ENCODE peak calls at places on chromosomes 4 and X, in nine cellular contexts. T is GM12865, R is cardiac muscle cell, Z is left ventricle myocardium inferior, O is fibroblast of the aortic adventitia, H is GM13977, Y is fibroblast of mammary gland, A is cardiac fibroblast, V is left lung. Q is an unnamed sample.

GRCh38 chr4:75844151-75844662 is 58.0 kb downstream of the PPEF2 start:
- DNase-seq in T (no peak), Z (no peak), A (peak), V (no peak), R (peak), Y (peak), H (no peak), O (peak), Q (no peak)

GRCh38 chr4:5237086-5237485 is 185.8 kb downstream of the STK32B start:
- DNase-seq in T (no peak), H (no peak), Z (no peak), Y (no peak), O (no peak), R (no peak), V (no peak), A (no peak), Q (no peak)

GRCh38 chr4:31995943-31996901 is 1276.1 kb downstream of the PCDH7 start:
- DNase-seq in O (no peak), Z (no peak), V (no peak), R (no peak), T (no peak), H (no peak), Y (no peak), A (no peak), Q (no peak)

GRCh38 chr4:120915311-120915710 is 7.2 kb downstream of the PRDM5 start:
- DNase-seq in O (no peak), V (no peak), Y (no peak), T (no peak), A (no peak), Z (no peak), R (no peak), H (no peak), Q (no peak)

GRCh38 chr4:6245246-6246169 is 24.1 kb upstream of the WFS1 start:
- DNase-seq in V (no peak), A (peak), O (no peak), H (no peak), T (no peak), Z (peak), R (peak), Y (no peak), Q (no peak)

GRCh38 chr4:168615294-168615693 is 118.4 kb downstream of the PALLD start:
- DNase-seq in Z (no peak), R (peak), Y (peak), O (peak), T (no peak), V (no peak), H (no peak), A (peak), Q (no peak)

GRCh38 chrX:134671207-134671750 is 13.0 kb upstream of the PLAC1 start:
- DNase-seq in O (no peak), A (peak), V (no peak), Y (no peak), H (no peak), Z (no peak), T (no peak), R (no peak), Q (peak)

GRCh38 chr4:95549246-95550138 is 719 bp upstream of the UNC5C start:
- DNase-seq in O (peak), Z (peak), T (peak), A (peak), H (peak), R (peak), V (no peak), Y (no peak), Q (no peak)

GRCh38 chr4:129806986-129807385 is 711.0 kb downstream of the C4orf33 start:
- DNase-seq in Z (no peak), O (no peak), T (no peak), V (no peak), A (no peak), Y (no peak), R (no peak), H (no peak), Q (no peak)

GRCh38 chr4:102454278-102454677 is 46.9 kb upstream of the NFKB1 start:
- DNase-seq in Z (no peak), Y (no peak), A (no peak), O (no peak), T (no peak), R (no peak), H (no peak), V (no peak), Q (peak)

GRCh38 chr4:1209821-1210220 is 37.4 kb upstream of the SPON2 start:
- DNase-seq in H (no peak), A (peak), Z (peak), R (peak), T (no peak), V (peak), O (peak), Y (peak), Q (no peak)

GRCh38 chr4:169800541-169800940 is 42.8 kb upstream of the HPF1 start:
- DNase-seq in A (no peak), R (no peak), Z (no peak), O (no peak), V (no peak), H (no peak), Y (no peak), T (no peak), Q (no peak)

GRCh38 chr4:62399242-62399641 is 1199.1 kb downstream of the ADGRL3 start:
- DNase-seq in V (no peak), R (no peak), Y (no peak), A (no peak), O (no peak), T (peak), H (peak), Z (no peak), Q (peak)

GRCh38 chr4:2069161-2069971 is 10.2 kb downstream of the NAT8L start:
- DNase-seq in Z (no peak), H (peak), A (no peak), Y (no peak), T (no peak), O (no peak), V (no peak), R (no peak), Q (no peak)

GRCh38 chr4:140018931-140019618 is 134.9 kb downstream of the MAML3 start:
- DNase-seq in O (no peak), A (no peak), V (no peak), R (no peak), H (no peak), T (no peak), Z (no peak), Y (no peak), Q (no peak)

GRCh38 chr4:106258145-106259045 is 57.6 kb downstream of the TBCK start:
- DNase-seq in T (no peak), Z (no peak), V (no peak), Y (peak), A (no peak), H (no peak), O (peak), R (no peak), Q (no peak)

GRCh38 chrX:53481093-53481492 is 46.9 kb upstream of the HSD17B10 start:
- DNase-seq in Y (no peak), H (no peak), O (no peak), T (peak), V (no peak), Z (no peak), A (no peak), R (no peak), Q (no peak)

GRCh38 chr4:82423245-82424054 is 6.8 kb downstream of the HNRNPDL start:
- DNase-seq in V (no peak), T (peak), Y (peak), O (peak), H (no peak), A (peak), Z (no peak), R (no peak), Q (no peak)

GRCh38 chr4:141501931-141502330 is 134.5 kb upstream of the IL15 start:
- DNase-seq in V (no peak), Z (no peak), H (no peak), T (no peak), Y (peak), O (peak), A (peak), R (peak), Q (no peak)

GRCh38 chrX:153494541-153495361 is at the start of gene BGN:
- DNase-seq in T (no peak), Z (peak), H (no peak), Y (peak), A (peak), V (peak), R (peak), O (peak), Q (no peak)

GRCh38 chrX:39814391-39814790 is 283.4 kb downstream of the BCOR start:
- DNase-seq in Y (peak), H (peak), O (peak), V (no peak), Z (no peak), A (peak), T (peak), R (peak), Q (no peak)

GRCh38 chrX:17627026-17627425 is 110.3 kb upstream of the SCML1 start:
- DNase-seq in R (no peak), Z (no peak), T (no peak), V (no peak), H (no peak), O (peak), A (no peak), Y (no peak), Q (no peak)

GRCh38 chr4:122917731-122918130 is 4.7 kb downstream of the NUDT6 start:
- DNase-seq in O (peak), T (no peak), Z (no peak), Y (no peak), R (no peak), H (no peak), V (no peak), A (peak), Q (no peak)

DNA sequence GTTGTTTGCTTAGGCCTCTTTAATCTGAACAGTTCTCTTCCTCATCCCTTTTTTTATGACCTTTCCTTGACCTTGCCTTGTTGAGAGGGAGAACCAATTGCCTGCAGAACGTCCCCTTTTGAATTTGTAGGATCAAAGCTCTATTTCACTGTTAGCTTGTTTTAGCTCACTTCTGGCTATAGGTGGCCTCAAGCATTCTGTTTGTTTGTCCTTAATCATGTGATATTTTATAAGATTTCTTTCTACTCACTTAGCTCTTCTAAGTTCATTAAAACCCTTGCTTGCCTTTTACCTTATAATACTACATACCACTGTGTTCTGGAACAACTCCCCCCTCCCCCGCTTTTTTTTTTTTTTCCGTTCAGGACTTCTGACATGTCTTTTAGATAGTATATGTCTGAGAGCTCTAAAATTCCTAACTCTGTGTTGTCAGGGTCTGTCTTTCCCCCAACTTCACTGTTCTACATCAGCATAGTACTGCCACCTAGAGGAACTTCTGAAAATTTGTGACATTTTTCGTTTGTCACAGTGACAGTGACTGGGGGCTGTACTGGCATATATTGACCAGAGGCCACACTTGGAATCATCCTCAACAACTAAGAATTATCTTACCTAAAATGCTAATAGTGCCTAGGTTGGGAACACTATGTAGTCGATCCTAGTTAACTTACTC is 128.5 kb downstream of the LARP7 start:
- DNase-seq in Y (peak), R (peak), Z (no peak), O (peak), A (peak), T (peak), V (no peak), H (peak), Q (peak)
- TF ChIP-seq CTCF in Y (peak), R (peak), Z (peak), O (peak), A (peak), T (peak), V (peak), H (peak), Q (no peak)

GRCh38 chrX:77597090-77597489 is 149.9 kb downstream of the FGF16 start:
- DNase-seq in T (no peak), A (peak), O (peak), H (no peak), V (no peak), R (peak), Z (no peak), Y (peak), Q (no peak)
- TF ChIP-seq CTCF in T (no peak), A (peak), O (peak), H (no peak), V (no peak), R (peak), Z (peak), Y (peak), Q (no peak)

GRCh38 chr4:25926473-25926872 is 12.5 kb downstream of the SMIM20 start:
- DNase-seq in Y (no peak), T (no peak), R (no peak), Z (no peak), H (no peak), V (no peak), A (no peak), O (no peak), Q (no peak)

GRCh38 chr4:25923745-25924144 is 9.7 kb downstream of the SMIM20 start:
- DNase-seq in V (peak), O (no peak), T (no peak), H (no peak), Y (no peak), A (no peak), Z (no peak), R (no peak), Q (no peak)

GRCh38 chr4:25927361-25928040 is 13.5 kb downstream of the SMIM20 start:
- DNase-seq in O (no peak), T (no peak), Y (no peak), A (no peak), V (no peak), H (no peak), R (no peak), Z (no peak), Q (no peak)

GRCh38 chr4:25922812-25923369 is 8.9 kb downstream of the SMIM20 start:
- DNase-seq in Y (no peak), O (no peak), T (no peak), V (no peak), R (no peak), A (no peak), Z (no peak), H (no peak), Q (no peak)

GRCh38 chr4:25925486-25926201 is 11.6 kb downstream of the SMIM20 start:
- DNase-seq in V (peak), R (peak), H (peak), T (peak), Y (peak), O (peak), Z (peak), A (peak), Q (peak)
- TF ChIP-seq CTCF in V (peak), R (peak), H (peak), T (peak), Y (peak), O (peak), Z (peak), A (peak), Q (peak)

DNA sequence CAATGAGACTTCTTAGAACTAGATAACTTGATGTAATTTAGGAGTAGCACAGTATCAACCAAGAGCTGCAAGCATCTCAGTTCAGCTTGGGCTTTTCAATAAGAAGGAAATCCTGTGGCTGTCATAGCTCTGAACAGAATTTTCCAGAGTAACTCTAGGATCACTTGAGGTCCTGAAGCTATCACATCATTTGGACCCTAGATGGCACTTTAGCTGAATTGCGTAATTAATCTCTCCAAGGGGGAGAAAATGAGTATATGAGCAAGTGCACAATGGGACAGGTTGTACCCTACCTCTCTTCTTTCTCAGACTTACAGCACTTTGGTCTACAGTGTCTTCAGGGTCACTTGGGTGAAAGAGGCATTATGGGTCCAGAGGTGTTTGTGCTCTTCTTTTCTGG is 45.2 kb downstream of the SLC4A4 start:
- DNase-seq in A (no peak), T (no peak), H (no peak), Z (no peak), V (no peak), O (no peak), Y (no peak), R (no peak), Q (no peak)
- TF ChIP-seq CTCF in A (no peak), T (no peak), H (no peak), Z (no peak), V (no peak), O (no peak), Y (no peak), R (no peak), Q (no peak)